ENCODE peak calls at places on chromosome X, in six cellular contexts. One of them, this sample, is unnamed.

GRCh38 chrX:72487661-72488060 is 85.0 kb downstream of the HDAC8 start:
- DNase-seq in GM23338: no peak
- DNase-seq in neural progenitor cell: no peak
- DNase-seq in MM.1S: no peak
- DNase-seq in PC-3: no peak
- DNase-seq in GM23248: no peak
- DNase-seq in this sample: no peak

GRCh38 chrX:129577473-129577872 is 37.4 kb downstream of the OCRL start:
- DNase-seq in neural progenitor cell: no peak
- DNase-seq in PC-3: peak; percentile 5
- DNase-seq in GM23248: peak; percentile 91
- DNase-seq in MM.1S: no peak
- DNase-seq in GM23338: no peak
- DNase-seq in this sample: no peak

GRCh38 chrX:19912-20571 is 261.1 kb upstream of the PLCXD1 start:
- DNase-seq in neural progenitor cell: peak; percentile 36
- DNase-seq in GM23338: peak; percentile 33
- DNase-seq in GM23248: peak; percentile 13
- DNase-seq in PC-3: peak; percentile 0
- DNase-seq in MM.1S: no peak
- DNase-seq in this sample: peak; percentile 20

GRCh38 chrX:100695991-100696390 is 35.9 kb downstream of the SYTL4 start:
- DNase-seq in neural progenitor cell: no peak
- DNase-seq in GM23338: no peak
- DNase-seq in MM.1S: no peak
- DNase-seq in GM23248: no peak
- DNase-seq in PC-3: peak; percentile 69
- DNase-seq in this sample: no peak

GRCh38 chrX:24148535-24149345 is 789 bp upstream of the ZFX start:
- DNase-seq in neural progenitor cell: no peak
- DNase-seq in GM23338: no peak
- DNase-seq in MM.1S: no peak
- DNase-seq in PC-3: peak; percentile 40
- DNase-seq in GM23248: peak; percentile 72
- DNase-seq in this sample: no peak

GRCh38 chrX:1465261-1466231 is 12.8 kb upstream of the ASMTL start:
- DNase-seq in GM23338: no peak
- DNase-seq in MM.1S: no peak
- DNase-seq in neural progenitor cell: no peak
- DNase-seq in PC-3: no peak
- DNase-seq in GM23248: no peak
- DNase-seq in this sample: no peak

GRCh38 chrX:13339607-13340006 is 19.8 kb upstream of the ATXN3L start:
- DNase-seq in GM23338: no peak
- DNase-seq in neural progenitor cell: no peak
- DNase-seq in GM23248: no peak
- DNase-seq in PC-3: no peak
- DNase-seq in MM.1S: no peak
- DNase-seq in this sample: no peak

GRCh38 chrX:3518870-3519269 is 172.4 kb upstream of the MXRA5 start:
- DNase-seq in neural progenitor cell: no peak
- DNase-seq in PC-3: peak; percentile 77
- DNase-seq in GM23248: peak; percentile 95
- DNase-seq in MM.1S: no peak
- DNase-seq in GM23338: no peak
- DNase-seq in this sample: peak; percentile 16

GRCh38 chrX:25523574-25523973 is 507.8 kb upstream of the ARX start:
- DNase-seq in MM.1S: no peak
- DNase-seq in neural progenitor cell: peak; percentile 60
- DNase-seq in PC-3: peak; percentile 23
- DNase-seq in GM23248: peak; percentile 5
- DNase-seq in GM23338: peak; percentile 62
- DNase-seq in this sample: no peak

GRCh38 chrX:8044861-8045434 is 117.7 kb upstream of the PNPLA4 start:
- DNase-seq in GM23338: no peak
- DNase-seq in neural progenitor cell: no peak
- DNase-seq in GM23248: no peak
- DNase-seq in MM.1S: no peak
- DNase-seq in PC-3: no peak
- DNase-seq in this sample: no peak

GRCh38 chrX:25601323-25601722 is 536.8 kb upstream of the MAGEB18 start:
- DNase-seq in GM23248: no peak
- DNase-seq in GM23338: no peak
- DNase-seq in MM.1S: no peak
- DNase-seq in neural progenitor cell: no peak
- DNase-seq in PC-3: no peak
- DNase-seq in this sample: no peak

GRCh38 chrX:75522565-75523411 is at the start of gene ZDHHC15:
- DNase-seq in neural progenitor cell: peak; percentile 65
- DNase-seq in GM23248: peak; percentile 36
- DNase-seq in PC-3: peak; percentile 1
- DNase-seq in MM.1S: no peak
- DNase-seq in GM23338: peak; percentile 73
- DNase-seq in this sample: no peak

GRCh38 chrX:22889824-22890223 is 109.9 kb upstream of the DDX53 start:
- DNase-seq in GM23338: no peak
- DNase-seq in GM23248: no peak
- DNase-seq in MM.1S: no peak
- DNase-seq in PC-3: peak; percentile 4
- DNase-seq in neural progenitor cell: no peak
- DNase-seq in this sample: no peak

GRCh38 chrX:53332204-53332603 is 50.8 kb upstream of the IQSEC2 start:
- DNase-seq in MM.1S: no peak
- DNase-seq in GM23338: no peak
- DNase-seq in PC-3: no peak
- DNase-seq in neural progenitor cell: no peak
- DNase-seq in GM23248: no peak
- DNase-seq in this sample: no peak

GRCh38 chrX:10011991-10012390 is 44.8 kb downstream of the CLDN34 start:
- DNase-seq in GM23338: peak; percentile 48
- DNase-seq in MM.1S: no peak
- DNase-seq in GM23248: no peak
- DNase-seq in PC-3: no peak
- DNase-seq in neural progenitor cell: peak; percentile 8
- DNase-seq in this sample: no peak

GRCh38 chrX:132041016-132041415 is 17.9 kb downstream of the STK26 start:
- DNase-seq in neural progenitor cell: peak; percentile 15
- DNase-seq in MM.1S: no peak
- DNase-seq in PC-3: peak; percentile 61
- DNase-seq in GM23338: peak; percentile 8
- DNase-seq in GM23248: peak; percentile 21
- DNase-seq in this sample: peak; percentile 6

GRCh38 chrX:7071390-7071789 is 76.1 kb upstream of the STS start:
- DNase-seq in neural progenitor cell: no peak
- DNase-seq in MM.1S: no peak
- DNase-seq in GM23248: no peak
- DNase-seq in PC-3: no peak
- DNase-seq in GM23338: no peak
- DNase-seq in this sample: no peak

GRCh38 chrX:9293051-9293496 is 171.8 kb upstream of the TBL1X start:
- DNase-seq in GM23248: no peak
- DNase-seq in PC-3: no peak
- DNase-seq in MM.1S: no peak
- DNase-seq in neural progenitor cell: peak; percentile 60
- DNase-seq in GM23338: peak; percentile 74
- DNase-seq in this sample: no peak

GRCh38 chrX:132467029-132467428 is 21.8 kb downstream of the MBNL3 start:
- DNase-seq in GM23248: peak; percentile 41
- DNase-seq in MM.1S: no peak
- DNase-seq in neural progenitor cell: no peak
- DNase-seq in PC-3: peak; percentile 49
- DNase-seq in GM23338: no peak
- DNase-seq in this sample: no peak

GRCh38 chrX:9327747-9328145 is 137.1 kb upstream of the TBL1X start:
- DNase-seq in GM23248: peak; percentile 57
- DNase-seq in GM23338: no peak
- DNase-seq in neural progenitor cell: no peak
- DNase-seq in PC-3: peak; percentile 89
- DNase-seq in MM.1S: no peak
- DNase-seq in this sample: peak; percentile 72

GRCh38 chrX:769796-770195 is 139.2 kb downstream of the SHOX start:
- DNase-seq in MM.1S: no peak
- DNase-seq in GM23338: peak; percentile 47
- DNase-seq in PC-3: no peak
- DNase-seq in GM23248: no peak
- DNase-seq in neural progenitor cell: peak; percentile 57
- DNase-seq in this sample: no peak

GRCh38 chrX:48589482-48590162 is 7.7 kb upstream of the WDR13 start:
- DNase-seq in PC-3: no peak
- DNase-seq in GM23338: no peak
- DNase-seq in neural progenitor cell: no peak
- DNase-seq in MM.1S: no peak
- DNase-seq in GM23248: no peak
- DNase-seq in this sample: no peak

GRCh38 chrX:38215141-38215540 is 5.5 kb downstream of the SRPX start:
- DNase-seq in GM23248: peak; percentile 87
- DNase-seq in neural progenitor cell: no peak
- DNase-seq in GM23338: no peak
- DNase-seq in PC-3: peak; percentile 55
- DNase-seq in MM.1S: no peak
- DNase-seq in this sample: no peak

GRCh38 chrX:39642071-39642470 is 455.7 kb downstream of the BCOR start:
- DNase-seq in neural progenitor cell: no peak
- DNase-seq in GM23248: no peak
- DNase-seq in GM23338: no peak
- DNase-seq in MM.1S: no peak
- DNase-seq in PC-3: no peak
- DNase-seq in this sample: no peak

GRCh38 chrX:39828971-39829370 is 268.8 kb downstream of the BCOR start:
- DNase-seq in MM.1S: no peak
- DNase-seq in GM23338: no peak
- DNase-seq in neural progenitor cell: no peak
- DNase-seq in PC-3: no peak
- DNase-seq in GM23248: no peak
- DNase-seq in this sample: no peak

GRCh38 chrX:9091253-9091652 is 57.3 kb upstream of the FAM9B start:
- DNase-seq in MM.1S: no peak
- DNase-seq in PC-3: no peak
- DNase-seq in GM23248: no peak
- DNase-seq in GM23338: no peak
- DNase-seq in neural progenitor cell: no peak
- DNase-seq in this sample: no peak

DNA sequence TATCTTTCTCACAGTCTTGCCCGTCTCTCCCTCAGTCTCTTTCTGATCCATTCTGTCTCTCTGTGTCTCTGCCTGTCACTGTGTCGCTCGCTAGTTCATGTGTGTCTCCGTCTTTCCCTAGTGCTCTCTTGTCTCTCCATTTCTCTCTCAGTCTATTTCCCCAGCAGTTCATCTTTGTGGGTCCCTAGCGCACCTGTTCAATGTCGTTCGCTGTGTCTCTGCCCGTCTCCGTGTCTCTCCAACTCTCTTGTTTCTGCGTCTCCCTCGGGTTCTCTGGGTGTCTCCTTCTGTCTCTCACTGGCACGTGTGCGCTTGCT is 1.5 kb downstream of the GPR101 start:
- DNase-seq in GM23338: no peak
- DNase-seq in GM23248: no peak
- DNase-seq in neural progenitor cell: no peak
- DNase-seq in MM.1S: no peak
- DNase-seq in PC-3: no peak
- DNase-seq in this sample: no peak
- TF ChIP-seq EZH2 in GM23338: no peak
- TF ChIP-seq EZH2 in GM23248: peak; percentile 66
- TF ChIP-seq EZH2 in neural progenitor cell: no peak
- TF ChIP-seq EZH2 in MM.1S: no peak
- TF ChIP-seq EZH2 in PC-3: no peak
- TF ChIP-seq EZH2 in this sample: no peak

DNA sequence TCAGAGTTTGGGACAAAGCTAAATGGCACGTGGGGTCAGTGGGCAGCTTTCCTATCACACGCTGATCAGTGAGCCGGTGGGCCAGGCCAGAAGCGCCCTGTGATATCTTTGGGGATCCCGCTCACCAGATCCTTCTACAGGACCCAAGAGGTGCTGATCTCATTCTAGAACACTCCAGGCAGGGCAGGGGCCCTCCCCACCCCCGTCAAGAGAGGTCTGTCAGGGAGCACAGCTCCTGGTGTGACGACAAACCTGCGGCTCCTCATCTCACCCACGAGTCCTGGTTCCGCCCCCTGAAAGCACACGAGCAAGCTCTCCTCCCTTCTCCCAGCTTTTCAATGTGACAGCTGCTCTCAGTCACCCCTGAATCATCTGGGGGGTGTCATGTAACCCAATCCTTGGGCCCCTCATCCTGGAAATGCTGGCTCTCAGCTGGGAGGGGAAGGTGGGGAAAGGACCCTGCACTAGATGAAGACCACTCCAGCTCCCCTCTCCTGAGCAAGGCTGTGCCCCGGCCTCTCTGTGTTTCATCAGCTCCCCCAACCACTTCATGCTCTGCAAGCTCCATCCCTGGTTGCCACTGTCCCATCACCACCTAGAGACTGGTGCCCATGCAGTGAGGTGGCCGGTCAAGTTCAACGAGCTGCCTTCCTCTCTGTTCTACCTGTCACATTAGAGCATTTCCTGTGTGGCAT is 4.6 kb downstream of the HCFC1 start:
- DNase-seq in GM23248: peak; percentile 60
- DNase-seq in PC-3: no peak
- DNase-seq in neural progenitor cell: no peak
- DNase-seq in MM.1S: no peak
- DNase-seq in GM23338: no peak
- DNase-seq in this sample: no peak
- H3K4me2 ChIP-seq in GM23248: no peak overlapping the region
- H3K4me2 ChIP-seq in PC-3: peak overlapping the region; percentile 87
- H3K4me2 ChIP-seq in neural progenitor cell: peak overlapping the region; percentile 79
- H3K4me2 ChIP-seq in MM.1S: peak overlapping the region; percentile 88
- H3K4me2 ChIP-seq in GM23338: peak overlapping the region; percentile 20
- H3K4me2 ChIP-seq in this sample: no peak overlapping the region

GRCh38 chrX:151754641-151755215 is 20.2 kb downstream of the CNGA2 start:
- DNase-seq in GM23248: no peak
- DNase-seq in MM.1S: no peak
- DNase-seq in PC-3: no peak
- DNase-seq in neural progenitor cell: no peak
- DNase-seq in GM23338: no peak
- DNase-seq in this sample: peak; percentile 4
- H3F3A ChIP-seq in GM23248: no peaks in the 10 kb centered on the region
- H3F3A ChIP-seq in MM.1S: no peaks in the 10 kb centered on the region
- H3F3A ChIP-seq in PC-3: no peaks in the 10 kb centered on the region
- H3F3A ChIP-seq in neural progenitor cell: no peaks in the 10 kb centered on the region
- H3F3A ChIP-seq in GM23338: no peaks in the 10 kb centered on the region
- H3F3A ChIP-seq in this sample: peaks cover 12% of the 10 kb centered on the region

DNA sequence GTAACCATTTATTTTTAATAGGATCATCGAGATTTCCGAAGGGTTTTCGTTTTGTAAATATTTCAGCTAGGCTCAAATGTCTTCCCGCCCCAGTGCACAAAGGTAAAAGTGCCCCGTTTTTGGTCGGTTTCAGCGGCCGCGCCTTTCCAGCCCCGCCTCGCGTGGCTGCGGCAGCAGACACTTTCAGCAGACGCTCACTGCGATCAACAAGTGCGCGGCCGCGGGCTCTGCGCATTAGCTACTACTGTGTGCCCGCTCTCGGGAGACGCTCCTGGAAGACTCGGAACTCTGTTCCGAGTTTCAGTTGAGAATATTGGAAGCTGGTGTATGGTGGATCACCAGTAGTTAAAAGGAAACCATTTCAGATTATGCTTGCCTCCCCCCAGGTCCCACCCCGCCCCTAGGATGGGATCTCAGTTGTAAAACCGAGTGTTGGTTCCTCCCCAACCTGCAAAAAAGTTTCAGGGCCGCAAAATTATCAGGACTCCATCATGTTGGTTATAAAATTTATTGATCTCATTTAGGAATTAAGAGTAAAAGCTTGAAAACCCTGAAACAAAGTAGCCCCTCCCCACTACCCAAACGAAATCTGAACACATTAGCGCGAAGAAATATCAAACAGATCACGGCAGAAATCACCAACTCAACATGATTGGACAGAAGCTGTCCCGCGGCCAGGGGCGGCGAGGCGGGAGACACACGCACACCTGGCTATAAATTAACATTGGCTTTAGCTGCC is 2.2 kb downstream of the SOX3 start:
- DNase-seq in GM23338: no peak
- DNase-seq in neural progenitor cell: peak; percentile 54
- DNase-seq in PC-3: no peak
- DNase-seq in GM23248: peak; percentile 31
- DNase-seq in MM.1S: no peak
- DNase-seq in this sample: no peak
- TF ChIP-seq EZH2 in GM23338: peak; percentile 42
- TF ChIP-seq EZH2 in neural progenitor cell: no peak
- TF ChIP-seq EZH2 in PC-3: no peak
- TF ChIP-seq EZH2 in GM23248: peak; percentile 6
- TF ChIP-seq EZH2 in MM.1S: no peak
- TF ChIP-seq EZH2 in this sample: no peak